ENCODE peak calls at places on chromosome 9, in six cellular contexts. O, Q, F, B, H and S are unnamed samples.

GRCh38 chr9:121153642-121154041 is 48.0 kb downstream of the RAB14 start:
- DNase-seq in H (no peak), B (peak), F (no peak), Q (peak), O (no peak), S (no peak)

GRCh38 chr9:72305102-72305546 is 59.9 kb downstream of the ZFAND5 start:
- DNase-seq in F (peak), Q (peak), B (peak), O (no peak), H (peak), S (peak)

GRCh38 chr9:93630806-93631411 is 54.5 kb downstream of the PHF2 start:
- DNase-seq in Q (no peak), B (no peak), F (no peak), O (no peak), H (no peak), S (no peak)

GRCh38 chr9:91195372-91196012 is 166.2 kb downstream of the AUH start:
- DNase-seq in B (no peak), Q (no peak), H (no peak), F (peak), O (no peak), S (no peak)

GRCh38 chr9:89576404-89576824 is 28.4 kb upstream of the GADD45G start:
- DNase-seq in H (no peak), Q (peak), B (peak), O (no peak), F (no peak), S (no peak)

GRCh38 chr9:16627967-16628366 is 242.5 kb downstream of the BNC2 start:
- DNase-seq in F (no peak), B (peak), Q (no peak), O (no peak), H (no peak), S (no peak)

GRCh38 chr9:37454238-37454637 is 11.0 kb downstream of the ZBTB5 start:
- DNase-seq in O (no peak), B (no peak), Q (peak), F (no peak), H (no peak), S (no peak)

GRCh38 chr9:92257327-92257726 is 36.2 kb downstream of the IARS1 start:
- DNase-seq in O (no peak), Q (no peak), F (no peak), H (no peak), B (no peak), S (no peak)

GRCh38 chr9:78038620-78039300 is 7.1 kb upstream of the GNAQ start:
- DNase-seq in O (no peak), F (no peak), B (peak), H (no peak), Q (peak), S (no peak)

GRCh38 chr9:95049761-95050160 is 267.7 kb downstream of the FANCC start:
- DNase-seq in H (no peak), Q (no peak), O (no peak), F (no peak), B (no peak), S (no peak)

GRCh38 chr9:72193478-72193881 is 44.2 kb downstream of the GDA start:
- DNase-seq in Q (peak), F (no peak), O (peak), H (no peak), B (no peak), S (no peak)

GRCh38 chr9:93060746-93061259 is 2.3 kb downstream of the SUSD3 start:
- DNase-seq in O (no peak), Q (no peak), F (peak), H (no peak), B (peak), S (no peak)

GRCh38 chr9:70601000-70601929 is 186.8 kb upstream of the KLF9 start:
- DNase-seq in H (peak), O (peak), Q (peak), F (peak), B (peak), S (no peak)

GRCh38 chr9:138102246-138103051 is 224.9 kb downstream of the CACNA1B start:
- DNase-seq in O (no peak), F (peak), H (no peak), B (no peak), Q (no peak), S (no peak)

GRCh38 chr9:130264414-130265350 is 878 bp upstream of the HMCN2 start:
- DNase-seq in Q (no peak), O (no peak), F (peak), H (no peak), B (no peak), S (no peak)

GRCh38 chr9:112601646-112602045 is 115.0 kb downstream of the KIAA1958 start:
- DNase-seq in Q (peak), F (no peak), B (peak), H (no peak), O (no peak), S (no peak)

GRCh38 chr9:86512929-86513328 is 158.7 kb upstream of the TUT7 start:
- DNase-seq in O (no peak), B (no peak), F (no peak), H (no peak), Q (no peak), S (no peak)

GRCh38 chr9:85248514-85249312 is 493.0 kb downstream of the AGTPBP1 start:
- DNase-seq in H (no peak), Q (peak), O (peak), B (peak), F (no peak), S (no peak)

GRCh38 chr9:17453751-17454150 is 125.1 kb upstream of the SH3GL2 start:
- DNase-seq in Q (no peak), B (peak), H (no peak), O (no peak), F (no peak), S (no peak)

GRCh38 chr9:72352911-72353388 is 12.1 kb downstream of the ZFAND5 start:
- DNase-seq in F (no peak), H (no peak), O (no peak), B (peak), Q (peak), S (no peak)

GRCh38 chr9:114503522-114504340 is 1.5 kb downstream of the WHRN start:
- DNase-seq in O (no peak), Q (no peak), B (no peak), F (no peak), H (no peak), S (no peak)

GRCh38 chr9:70449461-70449860 is 35.0 kb upstream of the KLF9 start:
- DNase-seq in Q (no peak), O (no peak), H (no peak), B (no peak), F (no peak), S (no peak)

GRCh38 chr9:33375841-33376321 is 26.5 kb downstream of the AQP7 start:
- DNase-seq in B (no peak), O (no peak), Q (no peak), F (no peak), H (no peak), S (no peak)

GRCh38 chr9:132783006-132783405 is 95.1 kb downstream of the AK8 start:
- DNase-seq in Q (no peak), O (no peak), F (no peak), H (no peak), B (no peak), S (no peak)

GRCh38 chr9:101706929-101707328 is 31.5 kb downstream of the GRIN3A start:
- DNase-seq in O (no peak), B (no peak), H (no peak), F (no peak), Q (no peak), S (no peak)

GRCh38 chr9:120901704-120902103 is 24.7 kb upstream of the PHF19 start:
- DNase-seq in F (no peak), O (no peak), H (no peak), Q (no peak), B (no peak), S (no peak)

GRCh38 chr9:136646827-136647711 is 15.6 kb upstream of the EGFL7 start:
- DNase-seq in Q (no peak), O (no peak), F (peak), H (no peak), B (no peak), S (no peak)

GRCh38 chr9:136982232-136983051 is at the start of gene LCNL1:
- DNase-seq in B (no peak), F (no peak), Q (no peak), H (no peak), O (no peak), S (no peak)

GRCh38 chr9:5122542-5122941 is 62.9 kb downstream of the INSL6 start:
- DNase-seq in H (no peak), B (no peak), F (no peak), Q (peak), O (no peak), S (no peak)

GRCh38 chr9:132943677-132944293 is 631 bp downstream of the TSC1 start:
- DNase-seq in F (no peak), O (peak), Q (peak), B (no peak), H (no peak), S (no peak)

GRCh38 chr9:124696101-124696500 is 75.0 kb downstream of the NR6A1 start:
- DNase-seq in Q (peak), F (no peak), H (no peak), O (no peak), B (peak), S (no peak)

GRCh38 chr9:89679006-89679395 is 74.2 kb downstream of the GADD45G start:
- DNase-seq in Q (no peak), F (no peak), H (no peak), B (no peak), O (no peak), S (no peak)

GRCh38 chr9:17216011-17216410 is 81.2 kb downstream of the CNTLN start:
- DNase-seq in H (no peak), Q (peak), F (no peak), B (peak), O (peak), S (no peak)

GRCh38 chr9:120841930-120842684 is 615 bp downstream of the PSMD5 start:
- DNase-seq in O (no peak), Q (peak), B (peak), F (no peak), H (no peak), S (no peak)

GRCh38 chr9:7328453-7328852 is 471.1 kb downstream of the DMAC1 start:
- DNase-seq in B (no peak), F (no peak), O (no peak), Q (no peak), H (no peak), S (no peak)
- TF ChIP-seq CTCF in B (no peak), F (no peak), O (no peak), Q (no peak), H (no peak), S (no peak)

GRCh38 chr9:126211441-126212074 is 115.1 kb upstream of the MVB12B start:
- DNase-seq in H (no peak), O (peak), F (no peak), Q (peak), B (no peak), S (no peak)
- TF ChIP-seq CTCF in H (no peak), O (no peak), F (no peak), Q (no peak), B (no peak), S (no peak)

DNA sequence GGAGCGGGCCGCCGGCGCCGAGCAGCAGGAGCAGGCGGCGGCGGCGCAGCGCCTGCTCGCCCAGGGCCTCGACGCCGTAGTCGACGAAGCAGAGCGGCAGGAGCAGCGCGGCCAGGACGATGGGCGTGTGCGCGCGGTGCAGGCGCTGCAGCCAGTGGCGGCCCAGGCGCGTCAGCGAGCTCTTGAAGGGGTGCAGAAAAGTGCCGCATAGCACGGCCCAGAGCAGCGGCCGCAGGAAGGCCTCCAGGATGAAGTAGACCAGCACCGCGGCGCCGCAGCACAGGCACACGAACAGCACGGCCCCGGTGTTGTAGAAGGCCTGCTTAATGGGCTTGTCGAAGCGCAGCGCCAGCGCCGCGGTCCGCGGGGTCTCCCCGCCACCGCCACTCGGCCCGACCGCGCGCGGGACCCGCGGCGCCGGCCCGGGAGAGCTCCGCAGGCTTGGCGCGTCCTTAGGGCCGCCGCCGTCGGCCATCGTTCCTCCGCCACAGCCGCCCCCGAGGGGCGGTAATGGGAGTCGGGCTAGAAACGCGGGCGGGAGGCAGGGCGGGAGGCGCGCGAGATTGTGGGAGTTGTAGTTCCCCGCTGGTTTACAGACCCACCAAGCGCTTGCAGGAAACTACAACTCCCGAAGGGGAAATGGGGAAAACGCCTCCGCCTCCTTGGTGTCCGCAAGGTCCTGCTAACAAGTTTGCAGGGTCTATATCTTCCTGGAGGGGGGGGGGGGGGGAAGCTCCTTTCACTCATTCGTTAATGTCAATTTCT is at the start of gene TMEM245:
- DNase-seq in Q (peak), H (peak), F (peak), O (peak), B (peak), S (peak)
- TF ChIP-seq CTCF in Q (no peak), H (no peak), F (no peak), O (no peak), B (no peak), S (no peak)

GRCh38 chr9:134438204-134438788 is 112.0 kb downstream of the RXRA start:
- DNase-seq in H (no peak), O (no peak), B (no peak), F (no peak), Q (peak), S (no peak)
- TF ChIP-seq CTCF in H (no peak), O (no peak), B (no peak), F (peak), Q (peak), S (no peak)

GRCh38 chr9:99822096-99822595 is 461 bp downstream of the NR4A3 start:
- DNase-seq in B (no peak), F (no peak), O (no peak), Q (peak), H (no peak), S (peak)

GRCh38 chr9:99820330-99821186 is 1.1 kb upstream of the NR4A3 start:
- DNase-seq in F (peak), B (peak), Q (peak), H (no peak), O (peak), S (no peak)

GRCh38 chr9:99822596-99823391 is 1.1 kb downstream of the NR4A3 start:
- DNase-seq in O (peak), B (peak), Q (peak), F (peak), H (no peak), S (peak)

GRCh38 chr9:99819484-99820329 is 2.0 kb upstream of the NR4A3 start:
- DNase-seq in O (peak), B (peak), H (peak), F (peak), Q (peak), S (peak)

GRCh38 chr9:99821187-99822095 is at the start of gene NR4A3:
- DNase-seq in F (peak), Q (peak), B (peak), H (peak), O (peak), S (peak)
- TF ChIP-seq CTCF in F (peak), Q (peak), B (peak), H (no peak), O (no peak), S (no peak)